ENCODE peak calls at places on chromosomes 2 and 18, in five cellular contexts. W, X, G, F and J are unnamed samples.

GRCh38 chr2:197090713-197091367 is 164.3 kb upstream of the PGAP1 start:
- DNase-seq in X (no peak), W (no peak), F (no peak), G (no peak), J (no peak)

GRCh38 chr2:118279005-118279404 is 190.7 kb downstream of the INSIG2 start:
- DNase-seq in X (peak), W (no peak), F (no peak), G (no peak), J (no peak)

GRCh38 chr2:29079887-29080286 is 5.6 kb upstream of the PCARE start:
- DNase-seq in X (no peak), G (no peak), W (no peak), F (no peak), J (no peak)

GRCh38 chr2:71157124-71157802 is 26.8 kb downstream of the MPHOSPH10 start:
- DNase-seq in X (peak), F (peak), W (no peak), G (no peak), J (peak)

GRCh38 chr2:47818777-47819176 is 35.8 kb downstream of the MSH6 start:
- DNase-seq in X (no peak), G (no peak), W (no peak), F (no peak), J (no peak)

GRCh38 chr18:44668280-44668975 is 12.3 kb upstream of the SETBP1 start:
- DNase-seq in F (no peak), W (no peak), X (peak), G (no peak), J (no peak)

GRCh38 chr2:170690671-170691070 is 24.5 kb upstream of the SP5 start:
- DNase-seq in G (no peak), F (no peak), X (no peak), W (no peak), J (no peak)

GRCh38 chr18:78543201-78543725 is 436.4 kb upstream of the SALL3 start:
- DNase-seq in F (no peak), X (no peak), G (no peak), W (no peak), J (no peak)

GRCh38 chr18:54173250-54173649 is 51.2 kb downstream of the MBD2 start:
- DNase-seq in G (no peak), F (no peak), W (no peak), X (no peak), J (no peak)

GRCh38 chr18:57422313-57422872 is 12.8 kb upstream of the ONECUT2 start:
- DNase-seq in F (no peak), X (no peak), W (no peak), G (no peak), J (no peak)

GRCh38 chr2:106142683-106143082 is 51.4 kb downstream of the UXS1 start:
- DNase-seq in G (no peak), F (no peak), W (no peak), X (no peak), J (no peak)

GRCh38 chr2:144261966-144262365 is 258.0 kb downstream of the ZEB2 start:
- DNase-seq in F (no peak), G (no peak), W (no peak), X (no peak), J (no peak)

GRCh38 chr18:64032312-64032711 is 62.4 kb downstream of the SERPINB8 start:
- DNase-seq in W (no peak), F (no peak), X (no peak), G (no peak), J (no peak)

GRCh38 chr2:161206491-161207032 is 46.3 kb downstream of the TANK start:
- DNase-seq in W (no peak), G (no peak), F (no peak), X (no peak), J (no peak)

GRCh38 chr2:19371996-19372582 is 13.7 kb upstream of the OSR1 start:
- DNase-seq in F (no peak), W (no peak), X (no peak), G (no peak), J (peak)

GRCh38 chr18:3256693-3257626 is 5.0 kb upstream of the MYL12B start:
- DNase-seq in W (peak), F (peak), X (peak), G (no peak), J (peak)

GRCh38 chr2:853203-853870 is 97.3 kb upstream of the SNTG2 start:
- DNase-seq in G (no peak), X (no peak), F (no peak), W (no peak), J (no peak)

GRCh38 chr2:49583010-49583409 is 428.7 kb upstream of the FSHR start:
- DNase-seq in W (no peak), X (no peak), G (no peak), F (no peak), J (no peak)

GRCh38 chr18:80189197-80189865 is 58.0 kb downstream of the PARD6G start:
- DNase-seq in F (no peak), X (no peak), W (no peak), G (no peak), J (no peak)

GRCh38 chr2:236395067-236395466 is 130.9 kb upstream of the ASB18 start:
- DNase-seq in G (no peak), F (no peak), W (no peak), X (no peak), J (no peak)

GRCh38 chr18:68480196-68480595 is 234.7 kb downstream of the TMX3 start:
- DNase-seq in W (peak), X (no peak), F (no peak), G (no peak), J (peak)

GRCh38 chr2:165666605-165667004 is 127.4 kb downstream of the GALNT3 start:
- DNase-seq in F (no peak), G (no peak), W (no peak), X (no peak), J (no peak)

GRCh38 chr2:171441470-171441869 is 7.4 kb downstream of the DCAF17 start:
- DNase-seq in G (no peak), F (no peak), W (no peak), X (no peak), J (no peak)

GRCh38 chr18:63169853-63170252 is 149.7 kb downstream of the BCL2 start:
- DNase-seq in G (no peak), F (no peak), W (no peak), X (peak), J (no peak)

GRCh38 chr2:181203412-181203811 is 223.0 kb downstream of the UBE2E3 start:
- DNase-seq in X (peak), W (peak), G (peak), F (peak), J (peak)

GRCh38 chr2:37869756-37870155 is 55.3 kb upstream of the RMDN2 start:
- DNase-seq in X (peak), F (peak), G (no peak), W (peak), J (peak)

GRCh38 chr2:99389371-99389770 is 52.2 kb downstream of the EIF5B start:
- DNase-seq in X (no peak), F (peak), G (peak), W (peak), J (peak)

GRCh38 chr2:4134881-4135565 is 431.6 kb downstream of the DCDC2C start:
- DNase-seq in W (no peak), F (no peak), G (no peak), X (no peak), J (no peak)

DNA sequence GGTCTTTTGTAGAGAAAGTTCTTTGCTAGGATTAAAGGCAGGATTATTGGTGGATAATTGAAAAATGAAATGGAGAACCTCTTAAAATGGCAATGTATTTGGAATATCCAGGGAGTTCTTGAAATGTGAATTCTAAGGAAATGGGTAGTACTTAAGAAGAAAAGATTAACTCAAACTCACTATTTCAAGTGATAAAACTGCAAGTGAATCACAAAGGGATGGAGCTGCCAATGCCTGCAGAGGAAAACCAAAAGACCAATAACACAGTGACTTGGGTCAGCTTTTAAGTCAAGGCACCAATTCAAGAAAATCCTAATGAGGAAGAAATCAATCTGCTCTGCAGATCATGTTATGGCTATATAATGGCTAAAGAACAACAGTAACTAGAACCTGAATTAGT is 67.6 kb upstream of the ETAA1 start:
- DNase-seq in G (no peak), F (no peak), W (no peak), X (no peak), J (no peak)
- H3K4me3 ChIP-seq in G (no peak), F (no peak), W (no peak), X (no peak), J (no peak)

DNA sequence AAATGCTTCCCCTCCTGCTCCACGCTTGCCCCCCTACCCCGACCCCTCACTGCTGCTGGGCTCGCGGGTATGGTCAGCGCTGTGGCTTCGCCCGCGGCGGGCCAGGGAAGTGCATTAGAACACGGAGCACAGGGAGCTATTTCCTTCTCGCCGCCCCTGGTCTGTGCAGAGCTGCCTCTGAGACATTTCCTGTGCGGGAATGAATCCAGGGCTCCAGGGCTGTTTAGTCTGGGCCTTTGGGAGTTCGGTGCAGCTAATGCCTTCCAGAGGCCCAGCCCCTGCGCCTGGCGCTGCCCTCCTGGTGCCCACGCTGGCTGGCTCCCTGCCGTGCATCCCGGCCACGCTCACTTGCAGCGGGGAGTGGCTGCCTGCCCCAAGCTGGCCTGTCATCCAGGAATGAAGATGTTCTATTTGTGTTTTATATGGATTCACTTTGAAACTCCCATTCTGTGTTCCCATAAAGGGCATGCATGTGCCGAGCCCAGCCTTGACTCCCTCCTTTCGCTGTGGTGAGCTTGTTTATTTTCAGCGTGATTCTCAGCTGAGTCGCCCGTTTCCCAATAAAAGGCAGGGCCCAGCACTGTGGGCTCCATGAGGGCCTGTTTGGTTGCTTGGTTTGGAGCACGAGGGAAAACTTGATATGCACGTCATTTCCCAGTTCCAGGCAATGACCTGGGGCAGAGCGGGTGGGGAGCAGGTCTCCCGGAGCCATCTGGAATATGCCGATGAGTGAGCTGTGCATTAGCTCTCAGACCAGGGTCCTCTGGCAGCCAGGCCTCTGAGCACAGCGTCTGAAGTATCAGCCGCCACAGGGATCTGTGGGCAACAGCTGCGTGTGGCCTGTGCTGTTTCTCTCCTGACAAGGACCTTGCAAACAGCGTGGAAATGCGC is 42.7 kb downstream of the SH3RF3 start:
- DNase-seq in X (peak), F (peak), G (peak), W (peak), J (peak)
- TF ChIP-seq CTCF in X (no peak), F (peak), G (peak), W (no peak), J (peak)

GRCh38 chr2:60556998-60557955 is 3.8 kb upstream of the BCL11A start:
- DNase-seq in W (no peak), F (no peak), G (no peak), X (no peak), J (no peak)

GRCh38 chr2:60560734-60561649 is 7.5 kb upstream of the BCL11A start:
- DNase-seq in W (no peak), G (no peak), F (no peak), X (peak), J (no peak)

GRCh38 chr2:60559880-60560279 is 6.4 kb upstream of the BCL11A start:
- DNase-seq in F (no peak), X (no peak), W (no peak), G (no peak), J (no peak)

GRCh38 chr2:60556441-60556997 is 3.1 kb upstream of the BCL11A start:
- DNase-seq in F (no peak), W (no peak), G (no peak), X (no peak), J (no peak)

DNA sequence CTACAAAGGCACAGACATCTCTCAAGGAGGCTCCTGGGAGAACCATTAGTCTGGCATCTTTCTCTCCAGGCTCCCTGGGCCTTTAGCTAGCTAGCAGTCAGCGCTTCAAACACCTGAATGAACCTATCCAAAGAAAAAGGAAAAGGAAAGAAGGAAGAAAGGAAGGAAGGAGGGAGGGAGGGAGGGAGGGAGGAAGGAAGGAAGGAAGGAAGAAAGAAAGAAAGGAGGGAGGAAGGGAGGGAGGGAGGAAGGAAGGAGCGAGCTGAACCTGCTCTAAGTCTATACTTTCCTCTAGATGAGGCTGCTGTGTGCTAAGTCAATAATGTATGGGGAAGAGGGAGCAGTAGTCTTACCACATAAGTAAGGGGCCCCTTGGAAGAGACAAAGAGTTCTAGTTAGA is 5.1 kb upstream of the BCL11A start:
- DNase-seq in X (no peak), G (no peak), F (no peak), W (no peak), J (no peak)
- H3K4me3 ChIP-seq in X (no peak), G (no peak), F (no peak), W (no peak), J (no peak)

GRCh38 chr2:223226264-223226663 is 174.3 kb downstream of the KCNE4 start:
- DNase-seq in F (no peak), W (no peak), X (no peak), G (no peak), J (no peak)

GRCh38 chr2:223221120-223221859 is 169.3 kb downstream of the KCNE4 start:
- DNase-seq in X (no peak), W (no peak), G (no peak), F (no peak), J (no peak)

GRCh38 chr2:223219872-223220621 is 168.1 kb downstream of the KCNE4 start:
- DNase-seq in G (no peak), X (no peak), F (no peak), W (no peak), J (no peak)

GRCh38 chr2:223218587-223219178 is 166.7 kb downstream of the KCNE4 start:
- DNase-seq in G (no peak), X (no peak), F (no peak), W (no peak), J (no peak)

DNA sequence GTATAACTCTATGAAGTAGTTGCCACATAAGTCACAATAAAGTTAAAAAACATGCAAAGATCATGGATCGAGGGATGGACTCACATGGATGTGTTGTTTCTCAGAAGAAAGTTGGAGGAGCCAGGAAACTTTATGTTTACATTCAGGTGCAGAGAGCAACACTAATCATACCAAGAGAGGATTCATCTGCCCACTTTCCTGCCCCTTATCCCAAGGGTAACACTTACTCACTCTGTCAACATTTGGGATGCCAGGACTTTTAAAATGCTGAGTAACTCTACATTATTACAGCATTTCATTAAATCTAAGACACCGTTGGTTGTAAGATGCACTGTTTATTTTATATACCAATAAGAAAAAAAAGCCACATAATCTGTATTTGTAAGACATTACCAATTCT is 170.4 kb downstream of the KCNE4 start:
- DNase-seq in X (peak), W (peak), F (peak), G (no peak), J (no peak)
- TF ChIP-seq CTCF in X (no peak), W (no peak), F (no peak), G (no peak), J (no peak)

GRCh38 chr18:24987271-24987932 is 364.6 kb downstream of the ZNF521 start:
- DNase-seq in X (no peak), F (peak), W (peak), G (no peak), J (no peak)
- H3K4me3 ChIP-seq in X (no peak), F (no peak), W (no peak), G (no peak), J (no peak)

DNA sequence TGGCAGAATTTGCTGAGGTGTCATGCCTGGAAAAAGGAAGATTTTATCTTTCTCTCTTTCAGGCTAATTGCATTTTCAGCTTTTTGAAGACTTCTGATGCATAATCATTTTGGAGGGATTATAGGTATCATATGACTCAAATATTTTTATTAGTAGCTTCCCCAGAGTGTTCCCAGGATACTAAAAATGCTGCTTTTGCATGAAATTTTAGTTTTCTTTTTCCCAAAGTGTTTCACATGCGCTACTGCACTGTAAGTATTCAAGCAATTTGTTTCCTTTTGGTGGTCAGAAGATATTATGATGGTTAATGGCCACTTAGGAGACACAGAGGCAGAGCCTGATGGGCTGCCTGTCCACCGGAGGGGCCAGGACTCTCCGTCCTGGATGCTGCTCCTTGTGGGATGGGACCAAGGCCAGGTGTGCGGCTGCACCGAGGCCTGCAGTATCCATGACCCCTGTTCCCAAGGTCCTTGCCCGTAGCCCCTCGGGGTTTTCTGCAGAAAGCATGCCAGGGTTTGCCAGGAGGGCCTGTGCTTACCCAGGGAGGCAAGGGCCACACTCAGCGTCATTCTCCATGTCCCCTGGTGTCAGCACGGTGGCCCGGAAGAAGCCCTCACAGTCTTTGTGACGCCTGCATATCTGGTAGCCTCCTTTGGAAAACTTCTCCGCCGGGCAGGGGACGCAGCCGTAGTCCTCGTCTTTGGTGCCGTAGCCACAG is 60.2 kb downstream of the EDAR start:
- DNase-seq in W (no peak), G (no peak), X (no peak), F (no peak), J (no peak)
- TF ChIP-seq CTCF in W (no peak), G (no peak), X (peak), F (no peak), J (no peak)

DNA sequence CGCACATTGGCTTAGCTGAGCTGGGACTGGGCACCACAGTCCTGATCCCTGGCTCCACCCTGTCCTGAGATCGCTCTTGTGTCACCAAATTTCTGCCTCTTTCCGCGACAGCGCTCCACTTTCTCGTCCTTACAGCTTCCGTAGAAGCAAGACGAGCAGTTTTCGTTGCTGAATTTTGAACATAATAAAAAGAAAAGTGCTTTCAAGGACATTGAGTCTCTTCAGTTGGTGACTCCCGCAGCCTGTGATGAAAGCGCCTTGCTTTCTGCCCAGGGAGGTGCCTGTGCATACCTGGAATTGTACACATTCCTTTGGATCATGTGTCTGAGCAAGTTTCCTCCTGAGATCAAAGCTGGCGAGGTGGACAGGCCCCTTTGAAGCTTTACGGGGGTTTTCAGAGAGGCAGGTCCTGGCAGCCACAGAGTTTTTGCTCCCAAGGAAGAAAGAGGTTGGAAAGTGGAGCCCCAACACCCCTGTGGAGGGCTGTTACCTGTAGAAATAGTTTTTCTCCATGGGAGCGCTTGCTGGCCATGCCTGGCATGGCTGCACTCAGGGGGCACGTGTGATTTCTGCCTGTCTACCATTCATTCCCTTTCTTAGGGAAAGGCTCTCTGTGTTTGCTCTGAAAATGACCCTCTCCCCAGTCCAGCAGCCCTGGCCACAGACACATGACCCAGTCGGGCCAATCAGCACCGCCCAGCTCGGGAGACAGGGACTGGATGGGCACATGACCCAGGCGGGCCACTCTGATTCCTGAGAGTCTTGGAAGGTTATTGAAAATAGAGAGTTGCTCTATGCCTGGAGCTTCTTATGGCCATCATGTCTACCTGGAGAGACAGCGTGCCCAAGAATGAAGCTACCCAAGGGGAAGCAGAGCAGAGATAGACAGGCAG is 115.6 kb upstream of the OTOS start:
- DNase-seq in W (peak), X (peak), F (no peak), G (no peak), J (no peak)
- H3K4me3 ChIP-seq in W (no peak), X (no peak), F (no peak), G (no peak), J (no peak)

GRCh38 chr18:61616111-61616610 is 276.6 kb downstream of the RNF152 start:
- DNase-seq in G (no peak), X (no peak), F (no peak), W (no peak), J (no peak)

GRCh38 chr18:61609131-61609530 is 275.9 kb downstream of the CDH20 start:
- DNase-seq in W (no peak), G (no peak), F (no peak), X (no peak), J (no peak)

GRCh38 chr18:61608306-61608705 is 275.1 kb downstream of the CDH20 start:
- DNase-seq in W (no peak), F (no peak), G (no peak), X (no peak), J (no peak)

GRCh38 chr18:61606759-61607158 is 273.5 kb downstream of the CDH20 start:
- DNase-seq in F (peak), G (peak), W (peak), X (peak), J (peak)

GRCh38 chr18:61612517-61612916 is 279.3 kb downstream of the CDH20 start:
- DNase-seq in X (no peak), F (no peak), W (no peak), G (no peak), J (no peak)
- TF ChIP-seq CTCF in X (peak), F (peak), W (peak), G (peak), J (peak)